ENCODE peak calls at places on chromosomes 3 and 15, in nine cellular contexts. Z is psoas muscle; I is stimulated activated CD8-positive, alpha-beta memory T cell treated with anti-CD3 and anti-CD28 coated beads, Interleukin-2, amount 100 ng/mL, for 1 hour; E is nephron progenitor cell; B is NCI-H1694; M is left cardiac atrium; G is endodermal cell; A is colonic mucosa; K is HuH-7. J is an unnamed sample.

GRCh38 chr3:38204599-38205471 is 39.5 kb downstream of the OXSR1 start:
- DNase-seq in Z (no peak), I (no peak), E (no peak), B (no peak), M (no peak), G (no peak), A (no peak), K (no peak), J (no peak)

GRCh38 chr3:10709110-10709781 is 106.8 kb upstream of the SLC6A11 start:
- DNase-seq in Z (no peak), I (no peak), E (no peak), B (no peak), M (no peak), G (no peak), A (no peak), K (peak), J (no peak)

GRCh38 chr15:101092186-101092866 is 159.5 kb downstream of the CHSY1 start:
- DNase-seq in Z (no peak), I (no peak), E (no peak), B (no peak), M (no peak), G (no peak), A (no peak), K (no peak), J (no peak)

GRCh38 chr3:175489406-175489805 is 630.3 kb downstream of the NAALADL2 start:
- DNase-seq in Z (no peak), I (no peak), E (no peak), B (no peak), M (no peak), G (no peak), A (no peak), K (no peak), J (no peak)

GRCh38 chr3:108315767-108316301 is 19.5 kb downstream of the HHLA2 start:
- DNase-seq in Z (no peak), I (no peak), E (no peak), B (no peak), M (no peak), G (no peak), A (no peak), K (no peak), J (no peak)

GRCh38 chr3:48949376-48949717 is 30.7 kb downstream of the ARIH2 start:
- DNase-seq in Z (no peak), I (no peak), E (no peak), B (no peak), M (no peak), G (no peak), A (no peak), K (no peak), J (no peak)

GRCh38 chr3:66885326-66886000 is 112.6 kb upstream of the KBTBD8 start:
- DNase-seq in Z (no peak), I (no peak), E (no peak), B (no peak), M (no peak), G (peak), A (no peak), K (no peak), J (no peak)

GRCh38 chr3:15794303-15794771 is 3.4 kb downstream of the ANKRD28 start:
- DNase-seq in Z (no peak), I (peak), E (no peak), B (no peak), M (no peak), G (no peak), A (no peak), K (no peak), J (no peak)

GRCh38 chr3:197558000-197558399 is 2.2 kb upstream of the BDH1 start:
- DNase-seq in Z (no peak), I (no peak), E (no peak), B (no peak), M (no peak), G (no peak), A (no peak), K (no peak), J (no peak)

GRCh38 chr3:139388961-139389551 is 391 bp downstream of the COPB2 start:
- DNase-seq in Z (no peak), I (no peak), E (no peak), B (no peak), M (no peak), G (no peak), A (no peak), K (peak), J (no peak)

GRCh38 chr3:156910022-156910421 is 83.9 kb downstream of the LEKR1 start:
- DNase-seq in Z (no peak), I (no peak), E (no peak), B (no peak), M (no peak), G (no peak), A (no peak), K (no peak), J (no peak)

GRCh38 chr3:81914254-81914653 is 152.8 kb upstream of the GBE1 start:
- DNase-seq in Z (no peak), I (no peak), E (no peak), B (no peak), M (no peak), G (no peak), A (no peak), K (no peak), J (no peak)

GRCh38 chr3:81443948-81444347 is 317.5 kb downstream of the GBE1 start:
- DNase-seq in Z (no peak), I (no peak), E (no peak), B (no peak), M (no peak), G (no peak), A (no peak), K (no peak), J (no peak)

GRCh38 chr3:19073341-19074105 is 74.8 kb upstream of the KCNH8 start:
- DNase-seq in Z (no peak), I (no peak), E (no peak), B (no peak), M (no peak), G (no peak), A (no peak), K (no peak), J (no peak)

GRCh38 chr3:106048946-106049481 is 180.2 kb upstream of the CBLB start:
- DNase-seq in Z (no peak), I (no peak), E (no peak), B (no peak), M (no peak), G (no peak), A (no peak), K (no peak), J (no peak)

GRCh38 chr3:106088270-106088669 is 219.5 kb upstream of the CBLB start:
- DNase-seq in Z (no peak), I (no peak), E (no peak), B (peak), M (no peak), G (no peak), A (no peak), K (no peak), J (no peak)

GRCh38 chr3:40752492-40752891 is 227.7 kb downstream of the ZNF621 start:
- DNase-seq in Z (no peak), I (no peak), E (no peak), B (no peak), M (no peak), G (no peak), A (no peak), K (no peak), J (no peak)

GRCh38 chr15:85515212-85515611 is 134.8 kb downstream of the AKAP13 start:
- DNase-seq in Z (no peak), I (no peak), E (no peak), B (no peak), M (no peak), G (no peak), A (no peak), K (peak), J (no peak)

GRCh38 chr15:87345955-87346354 is 910.6 kb downstream of the NTRK3 start:
- DNase-seq in Z (no peak), I (no peak), E (no peak), B (no peak), M (no peak), G (no peak), A (no peak), K (no peak), J (no peak)

GRCh38 chr15:48427960-48428547 is 96.8 kb downstream of the DUT start:
- DNase-seq in Z (no peak), I (no peak), E (no peak), B (no peak), M (no peak), G (no peak), A (no peak), K (no peak), J (no peak)

GRCh38 chr15:46316024-46316423 is 681.2 kb downstream of the SQOR start:
- DNase-seq in Z (no peak), I (no peak), E (no peak), B (no peak), M (no peak), G (no peak), A (no peak), K (no peak), J (no peak)

GRCh38 chr3:46892285-46893145 is 15.0 kb downstream of the PTH1R start:
- DNase-seq in Z (peak), I (no peak), E (peak), B (no peak), M (peak), G (peak), A (peak), K (peak), J (peak)

GRCh38 chr3:138348107-138348949 is at the start of gene MRAS:
- DNase-seq in Z (peak), I (no peak), E (peak), B (peak), M (peak), G (peak), A (peak), K (peak), J (peak)

J was measured in transverse colon.